ENCODE peak calls at places on chromosomes 5 and 9, in six cellular contexts. J is GM23248; D is kidney epithelial cell; C is CD8-positive, alpha-beta memory T cell; T is Ammon's horn; W is NCI-H774. G is an unnamed sample.

GRCh38 chr5:148342371-148343048 is 7.2 kb downstream of the SPINK9 start:
- DNase-seq in W (no peak), T (no peak), J (no peak), C (no peak), D (no peak), G (no peak)

GRCh38 chr9:132989014-132989310 is 10.5 kb downstream of the GFI1B start:
- DNase-seq in C (no peak), D (no peak), T (no peak), W (no peak), J (no peak), G (no peak)

GRCh38 chr9:137029058-137029922 is 1.3 kb upstream of the ABCA2 start:
- DNase-seq in D (no peak), J (peak; percentile 69), W (peak; percentile 38), C (peak; percentile 58), T (peak; percentile 86), G (peak; percentile 93)

GRCh38 chr9:97558701-97559101 is 57.2 kb downstream of the TMOD1 start:
- DNase-seq in D (no peak), W (no peak), C (no peak), T (no peak), J (no peak), G (no peak)

GRCh38 chr5:134738963-134739661 is 764 bp downstream of the CAMLG start:
- DNase-seq in W (peak; percentile 8), D (no peak), T (peak; percentile 32), J (peak; percentile 79), C (peak; percentile 27), G (peak; percentile 59)

GRCh38 chr5:137921931-137922330 is 32.7 kb downstream of the PKD2L2 start:
- DNase-seq in W (no peak), C (no peak), D (peak; percentile 25), T (no peak), J (peak; percentile 53), G (no peak)

GRCh38 chr5:45454114-45454513 is 242.1 kb downstream of the HCN1 start:
- DNase-seq in D (peak; percentile 1), J (peak; percentile 14), W (no peak), C (no peak), T (peak; percentile 59), G (no peak)

GRCh38 chr9:136640176-136641086 is 22.3 kb upstream of the EGFL7 start:
- DNase-seq in C (no peak), D (no peak), J (peak; percentile 26), W (no peak), T (no peak), G (no peak)

GRCh38 chr9:114226289-114227055 is 71.1 kb downstream of the COL27A1 start:
- DNase-seq in J (no peak), C (no peak), D (no peak), T (no peak), W (no peak), G (no peak)

GRCh38 chr9:31639444-31639843 is 745.0 kb upstream of the ACO1 start:
- DNase-seq in T (no peak), J (no peak), D (no peak), C (no peak), W (no peak), G (no peak)

GRCh38 chr5:68528877-68529276 is 313.3 kb downstream of the PIK3R1 start:
- DNase-seq in T (no peak), W (no peak), J (peak; percentile 24), D (no peak), C (no peak), G (no peak)

GRCh38 chr9:38179965-38180364 is 110.9 kb upstream of the SHB start:
- DNase-seq in W (no peak), D (no peak), J (no peak), T (no peak), C (no peak), G (no peak)

GRCh38 chr5:44888435-44888834 is 79.7 kb downstream of the MRPS30 start:
- DNase-seq in J (no peak), W (no peak), T (no peak), D (no peak), C (no peak), G (no peak)

GRCh38 chr9:99633260-99633659 is 188.4 kb upstream of the NR4A3 start:
- DNase-seq in D (no peak), T (no peak), W (no peak), C (no peak), J (no peak), G (no peak)

GRCh38 chr5:87229780-87230179 is 37.9 kb upstream of the RASA1 start:
- DNase-seq in D (no peak), W (no peak), C (no peak), J (peak; percentile 30), T (no peak), G (no peak)

GRCh38 chr5:123367739-123368138 is 55.5 kb downstream of the CEP120 start:
- DNase-seq in C (no peak), D (no peak), J (peak; percentile 44), T (no peak), W (no peak), G (no peak)

GRCh38 chr9:117425562-117425961 is 10.7 kb upstream of the ASTN2 start:
- DNase-seq in D (no peak), C (no peak), T (no peak), W (no peak), J (no peak), G (no peak)

GRCh38 chr9:3331801-3332200 is 194.0 kb downstream of the RFX3 start:
- DNase-seq in D (no peak), C (no peak), J (no peak), W (no peak), T (peak; percentile 18), G (peak; percentile 2)

GRCh38 chr5:39080597-39081204 is 6.5 kb upstream of the RICTOR start:
- DNase-seq in D (no peak), T (peak; percentile 85), C (peak; percentile 22), W (peak; percentile 38), J (peak; percentile 85), G (peak; percentile 53)

GRCh38 chr9:77585335-77585786 is 62.8 kb downstream of the GNA14 start:
- DNase-seq in D (no peak), J (no peak), T (no peak), C (no peak), W (no peak), G (no peak)

GRCh38 chr5:176547811-176548210 is 1.3 kb upstream of the CDHR2 start:
- DNase-seq in C (no peak), T (no peak), D (no peak), J (peak; percentile 51), W (no peak), G (no peak)

GRCh38 chr9:72315089-72315509 is 49.9 kb downstream of the ZFAND5 start:
- DNase-seq in J (peak; percentile 67), W (no peak), D (peak; percentile 56), T (peak; percentile 71), C (no peak), G (no peak)

GRCh38 chr5:2178528-2178927 is 295.8 kb upstream of the IRX4 start:
- DNase-seq in C (no peak), D (no peak), J (no peak), W (no peak), T (no peak), G (no peak)

GRCh38 chr9:79302002-79302401 is 269.8 kb upstream of the TLE4 start:
- DNase-seq in T (no peak), J (no peak), D (no peak), W (no peak), C (no peak), G (no peak)